ENCODE peak calls at places on chromosome X, in five cellular contexts. B is AG08396, V is mesenchymal stem cell, D is posterior cingulate gyrus, P is AG04450. M is an unnamed sample.

GRCh38 chrX:11509786-11510185 is 155.9 kb downstream of the ARHGAP6 start:
- DNase-seq in B (no peak), V (peak), D (no peak), P (no peak), M (no peak)

GRCh38 chrX:15405846-15406245 is 21.6 kb upstream of the VEGFD start:
- DNase-seq in B (no peak), V (peak), D (no peak), P (no peak), M (no peak)

GRCh38 chrX:18897611-18898010 is 86.3 kb downstream of the PHKA2 start:
- DNase-seq in B (no peak), V (no peak), D (no peak), P (no peak), M (no peak)

GRCh38 chrX:101206471-101206870 is 13.1 kb upstream of the DRP2 start:
- DNase-seq in B (peak), V (peak), D (no peak), P (no peak), M (peak)

GRCh38 chrX:44062842-44063241 is 89.7 kb upstream of the NDP start:
- DNase-seq in B (no peak), V (no peak), D (no peak), P (no peak), M (no peak)

GRCh38 chrX:130174051-130174704 is 2.4 kb downstream of the RAB33A start:
- DNase-seq in B (peak), V (peak), D (no peak), P (no peak), M (no peak)

GRCh38 chrX:18607966-18608365 is 63.9 kb downstream of the RS1 start:
- DNase-seq in B (no peak), V (peak), D (no peak), P (no peak), M (no peak)

GRCh38 chrX:22969416-22969815 is 30.3 kb upstream of the DDX53 start:
- DNase-seq in B (no peak), V (peak), D (no peak), P (no peak), M (no peak)

GRCh38 chrX:121858867-121859647 is 811.6 kb downstream of the GLUD2 start:
- DNase-seq in B (no peak), V (no peak), D (no peak), P (no peak), M (no peak)

GRCh38 chrX:140123446-140123845 is 158.1 kb upstream of the CXorf66 start:
- DNase-seq in B (no peak), V (no peak), D (no peak), P (no peak), M (no peak)

GRCh38 chrX:112163916-112164315 is 81.3 kb upstream of the TRPC5 start:
- DNase-seq in B (peak), V (peak), D (no peak), P (no peak), M (no peak)

GRCh38 chrX:72409993-72410392 is 104.3 kb upstream of the CITED1 start:
- DNase-seq in B (no peak), V (no peak), D (no peak), P (no peak), M (no peak)

GRCh38 chrX:97332963-97333362 is 449.3 kb downstream of the RPA4 start:
- DNase-seq in B (peak), V (peak), D (no peak), P (no peak), M (no peak)

GRCh38 chrX:9663216-9663615 is 102.4 kb downstream of the GPR143 start:
- DNase-seq in B (no peak), V (no peak), D (no peak), P (no peak), M (no peak)

GRCh38 chrX:57900961-57901360 is 9.3 kb downstream of the ZXDA start:
- DNase-seq in B (no peak), V (no peak), D (no peak), P (no peak), M (no peak)

GRCh38 chrX:150635952-150636351 is 57.2 kb upstream of the MTMR1 start:
- DNase-seq in B (peak), V (peak), D (no peak), P (peak), M (no peak)

GRCh38 chrX:47613082-47613481 is 6.6 kb downstream of the SYN1 start:
- DNase-seq in B (no peak), V (no peak), D (peak), P (no peak), M (peak)